ENCODE peak calls at places on chromosomes 4 and X, in seven cellular contexts. E is heart left ventricle; R is H9; D is progenitor cell of endocrine pancreas; X is cardiac muscle cell; T is GM13976; I is activated CD8-positive, alpha-beta T cell treated with anti-CD3 and anti-CD28 coated beads for 36 hours. G is an unnamed sample.

GRCh38 chr4:52853351-52853750 is 8.8 kb upstream of the RASL11B start:
- DNase-seq in E (no peak), R (no peak), D (no peak), X (peak; percentile 62), T (no peak), I (no peak), G (no peak)

GRCh38 chrX:22950278-22951266 is 49.2 kb upstream of the DDX53 start:
- DNase-seq in E (no peak), R (no peak), D (no peak), X (no peak), T (no peak), I (no peak), G (no peak)

GRCh38 chr4:122996350-122996749 is 74.0 kb upstream of the NUDT6 start:
- DNase-seq in E (no peak), R (no peak), D (no peak), X (no peak), T (no peak), I (no peak), G (no peak)

GRCh38 chr4:3253808-3254207 is 4.8 kb downstream of the MSANTD1 start:
- DNase-seq in E (no peak), R (peak; percentile 21), D (no peak), X (no peak), T (no peak), I (no peak), G (no peak)

GRCh38 chr4:37487668-37488067 is 198.5 kb downstream of the RELL1 start:
- DNase-seq in E (no peak), R (no peak), D (no peak), X (no peak), T (no peak), I (no peak), G (no peak)

GRCh38 chrX:132615396-132616131 is 126.7 kb upstream of the MBNL3 start:
- DNase-seq in E (peak; percentile 19), R (peak; percentile 57), D (peak; percentile 20), X (peak; percentile 79), T (peak; percentile 10), I (peak; percentile 62), G (no peak)

GRCh38 chr4:84691170-84691691 is 108.3 kb downstream of the CDS1 start:
- DNase-seq in E (no peak), R (no peak), D (no peak), X (no peak), T (no peak), I (no peak), G (no peak)

GRCh38 chr4:154164931-154165839 is 326.4 kb downstream of the DCHS2 start:
- DNase-seq in E (no peak), R (no peak), D (no peak), X (no peak), T (no peak), I (peak; percentile 59), G (no peak)

GRCh38 chr4:107747748-107748486 is 27.9 kb upstream of the PAPSS1 start:
- DNase-seq in E (no peak), R (no peak), D (no peak), X (no peak), T (no peak), I (no peak), G (no peak)

GRCh38 chr4:87910795-87911194 is 64.7 kb upstream of the SPP1 start:
- DNase-seq in E (no peak), R (no peak), D (no peak), X (no peak), T (no peak), I (no peak), G (no peak)

GRCh38 chr4:146927710-146928109 is 18.0 kb downstream of the TTC29 start:
- DNase-seq in E (no peak), R (no peak), D (no peak), X (no peak), T (no peak), I (no peak), G (no peak)

GRCh38 chrX:65035451-65035779 is 59.2 kb upstream of the ZC4H2 start:
- DNase-seq in E (peak; percentile 14), R (no peak), D (no peak), X (no peak), T (no peak), I (no peak), G (no peak)

GRCh38 chr4:126071346-126072333 is 756.9 kb downstream of the FAT4 start:
- DNase-seq in E (no peak), R (no peak), D (no peak), X (peak; percentile 1), T (no peak), I (no peak), G (no peak)

GRCh38 chr4:77821775-77822174 is 2.6 kb upstream of the CNOT6L start:
- DNase-seq in E (no peak), R (no peak), D (no peak), X (no peak), T (no peak), I (peak; percentile 64), G (no peak)

GRCh38 chr4:73432169-73433000 is 3.6 kb upstream of the AFP start:
- DNase-seq in E (no peak), R (no peak), D (no peak), X (no peak), T (no peak), I (no peak), G (no peak)

GRCh38 chr4:101961144-101961543 is 170.6 kb downstream of the BANK1 start:
- DNase-seq in E (no peak), R (no peak), D (no peak), X (no peak), T (no peak), I (no peak), G (no peak)

GRCh38 chr4:32440391-32440790 is 1720.2 kb downstream of the PCDH7 start:
- DNase-seq in E (no peak), R (no peak), D (no peak), X (no peak), T (no peak), I (no peak), G (no peak)

GRCh38 chrX:38458071-38458470 is 103.3 kb upstream of the TSPAN7 start:
- DNase-seq in E (no peak), R (no peak), D (no peak), X (peak; percentile 8), T (no peak), I (no peak), G (no peak)

GRCh38 chr4:2798399-2799301 is 5.8 kb downstream of the SH3BP2 start:
- DNase-seq in E (peak; percentile 82), R (no peak), D (no peak), X (no peak), T (peak; percentile 83), I (peak; percentile 80), G (peak; percentile 9)

GRCh38 chr4:140351778-140352177 is 21.7 kb upstream of the SCOC start:
- DNase-seq in E (no peak), R (no peak), D (no peak), X (no peak), T (no peak), I (no peak), G (no peak)

GRCh38 chrX:1246816-1247215 is 21.8 kb upstream of the CSF2RA start:
- DNase-seq in E (peak; percentile 66), R (peak; percentile 81), D (peak; percentile 71), X (peak; percentile 76), T (peak; percentile 82), I (peak; percentile 90), G (no peak)

DNA sequence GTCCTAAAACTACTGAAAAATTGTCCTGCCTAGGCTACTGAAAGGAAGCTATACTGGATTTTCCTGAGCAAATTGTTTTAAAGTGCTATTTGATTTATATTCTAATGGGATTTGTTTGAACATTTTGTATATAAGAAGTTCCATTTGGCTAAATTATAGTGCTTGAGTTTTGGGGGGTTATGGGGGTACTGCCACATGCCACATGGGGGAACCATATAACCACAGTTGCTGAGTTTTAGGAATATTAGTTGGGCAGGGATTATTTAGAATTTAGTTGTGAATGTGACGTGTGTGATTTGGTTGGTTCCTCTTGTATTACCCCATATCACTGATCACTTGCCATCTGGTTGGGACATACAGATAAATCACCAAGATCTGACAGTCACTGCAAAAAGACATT is 224.5 kb upstream of the TAPT1 start:
- DNase-seq in E (no peak), R (no peak), D (no peak), X (no peak), T (no peak), I (no peak), G (no peak)
- TF ChIP-seq CTCF in E (no peak), R (peak; percentile 40), D (no peak), X (peak; percentile 30), T (no peak), I (no peak), G (no peak)

GRCh38 chrX:41558531-41558930 is 111.4 kb downstream of the NYX start:
- DNase-seq in E (no peak), R (no peak), D (no peak), X (peak; percentile 3), T (peak; percentile 18), I (peak; percentile 7), G (no peak)
- TF ChIP-seq CTCF in E (peak; percentile 30), R (peak; percentile 59), D (peak; percentile 40), X (peak; percentile 34), T (peak; percentile 18), I (peak; percentile 52), G (peak; percentile 44)

DNA sequence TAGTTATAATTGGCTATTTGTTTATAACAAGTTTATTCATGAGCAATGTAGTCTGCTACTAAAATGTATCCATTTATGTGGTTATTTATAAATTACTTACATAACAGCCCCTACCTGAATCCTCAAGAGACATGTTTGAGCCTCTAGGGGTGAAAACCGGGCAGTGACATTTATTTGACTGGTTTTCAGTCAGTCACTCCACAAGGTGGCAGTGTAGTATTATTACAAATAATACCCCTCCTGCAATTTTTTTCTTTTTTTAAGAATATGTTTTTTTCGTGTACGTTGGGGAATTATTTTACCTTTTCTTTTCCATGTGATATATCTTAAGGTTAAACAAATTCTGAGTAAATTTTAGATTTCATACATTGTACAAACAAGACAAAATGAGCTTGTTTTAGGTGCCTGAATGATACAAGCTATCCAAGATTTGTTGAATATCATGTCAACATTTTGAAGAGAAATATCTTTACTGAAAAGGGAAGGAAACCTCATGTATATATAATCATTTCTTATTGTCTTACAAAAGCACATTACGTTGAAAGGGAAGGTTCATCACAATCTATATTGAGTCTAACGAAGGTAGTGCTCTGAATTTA is 598.7 kb upstream of the TECRL start:
- DNase-seq in E (no peak), R (no peak), D (peak; percentile 22), X (peak; percentile 69), T (peak; percentile 5), I (peak; percentile 15), G (no peak)
- TF ChIP-seq CTCF in E (peak; percentile 21), R (peak; percentile 90), D (peak; percentile 85), X (peak; percentile 40), T (peak; percentile 7), I (peak; percentile 61), G (peak; percentile 50)

GRCh38 chr4:22875592-22876257 is 183.0 kb downstream of the GBA3 start:
- DNase-seq in E (no peak), R (no peak), D (no peak), X (no peak), T (no peak), I (no peak), G (no peak)
- TF ChIP-seq CTCF in E (no peak), R (no peak), D (no peak), X (no peak), T (no peak), I (no peak), G (no peak)

GRCh38 chr4:6910340-6910959 is 824 bp downstream of the TBC1D14 start:
- DNase-seq in E (no peak), R (no peak), D (no peak), X (no peak), T (no peak), I (peak; percentile 36), G (no peak)
- TF ChIP-seq CTCF in E (no peak), R (peak; percentile 54), D (peak; percentile 47), X (peak; percentile 16), T (no peak), I (peak; percentile 51), G (peak; percentile 26)

G was measured in thoracic aorta.